ENCODE peak calls at places on chromosomes 5 and 9, in four cellular contexts. D is COR-L47, V is spleen, G is astrocyte of the spinal cord. I is an unnamed sample.

GRCh38 chr5:34789639-34790038 is 49.3 kb upstream of the TTC23L start:
- DNase-seq in D (no peak), V (no peak), G (no peak), I (no peak)

GRCh38 chr5:176985516-176985915 is 21.1 kb downstream of the UIMC1 start:
- DNase-seq in D (no peak), V (peak; percentile 81), G (no peak), I (no peak)

GRCh38 chr9:86022687-86023266 is 76.6 kb downstream of the GOLM1 start:
- DNase-seq in D (no peak), V (no peak), G (no peak), I (no peak)

GRCh38 chr5:170626507-170627150 is 122.8 kb downstream of the KCNIP1 start:
- DNase-seq in D (no peak), V (peak; percentile 62), G (no peak), I (no peak)

GRCh38 chr5:169548315-169548714 is 35.3 kb upstream of the SPDL1 start:
- DNase-seq in D (no peak), V (no peak), G (peak; percentile 52), I (no peak)

GRCh38 chr9:109705515-109705914 is 74.5 kb upstream of the PALM2AKAP2 start:
- DNase-seq in D (no peak), V (no peak), G (peak; percentile 23), I (peak; percentile 20)

GRCh38 chr9:127495884-127496555 is 44.7 kb downstream of the LRSAM1 start:
- DNase-seq in D (no peak), V (no peak), G (no peak), I (no peak)

GRCh38 chr5:173290477-173291131 is 37.6 kb downstream of the STC2 start:
- DNase-seq in D (peak; percentile 50), V (no peak), G (no peak), I (no peak)

GRCh38 chr5:72445969-72446368 is 61.2 kb downstream of the ZNF366 start:
- DNase-seq in D (no peak), V (no peak), G (no peak), I (no peak)

I was measured in NT2/D1.